ENCODE peak calls at places on chromosome 11, in six cellular contexts. X, P, E, I, V and G are unnamed samples.

GRCh38 chr11:101128571-101129202 is 926 bp downstream of the PGR start:
- DNase-seq in X (peak; percentile 24), I (no peak), E (no peak), V (no peak), P (no peak), G (peak; percentile 8)

GRCh38 chr11:129861702-129862107 is 33.7 kb downstream of the NFRKB start:
- DNase-seq in I (peak; percentile 90), E (no peak), P (peak; percentile 95), X (peak; percentile 27), V (peak; percentile 83), G (no peak)

GRCh38 chr11:36053314-36053713 is 109.5 kb downstream of the LDLRAD3 start:
- DNase-seq in E (no peak), P (no peak), X (no peak), I (no peak), V (no peak), G (no peak)

GRCh38 chr11:78370406-78371172 is 47.0 kb downstream of the GAB2 start:
- DNase-seq in P (peak; percentile 38), X (no peak), E (no peak), V (no peak), I (no peak), G (no peak)

GRCh38 chr11:61052182-61052972 is 49.9 kb upstream of the CD5 start:
- DNase-seq in I (no peak), V (no peak), P (no peak), X (no peak), E (no peak), G (no peak)

GRCh38 chr11:77266766-77267165 is 34.7 kb downstream of the GDPD4 start:
- DNase-seq in I (no peak), X (no peak), E (no peak), V (no peak), P (no peak), G (no peak)

GRCh38 chr11:107683807-107684206 is 28.0 kb downstream of the SLN start:
- DNase-seq in V (no peak), P (no peak), E (no peak), I (no peak), X (no peak), G (no peak)

GRCh38 chr11:15605094-15605493 is 490.4 kb downstream of the INSC start:
- DNase-seq in X (no peak), V (no peak), E (no peak), P (no peak), I (no peak), G (no peak)

GRCh38 chr11:45161252-45162063 is 15.0 kb downstream of the PRDM11 start:
- DNase-seq in I (no peak), P (no peak), X (no peak), E (peak; percentile 83), V (no peak), G (no peak)

GRCh38 chr11:121895919-121896318 is 220.1 kb downstream of the BLID start:
- DNase-seq in X (no peak), P (no peak), E (no peak), V (no peak), I (no peak), G (no peak)

GRCh38 chr11:63933459-63933858 is 5.3 kb upstream of the NAA40 start:
- DNase-seq in E (no peak), V (no peak), X (no peak), I (no peak), P (no peak), G (no peak)

GRCh38 chr11:8030526-8031247 is 43.5 kb downstream of the EIF3F start:
- DNase-seq in P (no peak), V (no peak), E (no peak), X (no peak), I (no peak), G (no peak)

GRCh38 chr11:69657911-69658605 is 17.1 kb downstream of the LTO1 start:
- DNase-seq in X (peak; percentile 62), I (no peak), V (no peak), E (no peak), P (no peak), G (peak; percentile 66)

GRCh38 chr11:91248199-91248807 is 976.3 kb upstream of the FAT3 start:
- DNase-seq in I (peak; percentile 26), X (peak; percentile 46), E (no peak), P (peak; percentile 59), V (peak; percentile 8), G (peak; percentile 43)

GRCh38 chr11:69101100-69101791 is 52.5 kb downstream of the TPCN2 start:
- DNase-seq in E (peak; percentile 71), V (peak; percentile 67), X (peak; percentile 84), I (peak; percentile 33), P (peak; percentile 19), G (peak; percentile 74)

GRCh38 chr11:36360833-36361232 is 64.7 kb downstream of the PRR5L start:
- DNase-seq in V (no peak), E (no peak), X (no peak), P (no peak), I (no peak), G (no peak)

GRCh38 chr11:45252134-45252856 is 33.8 kb downstream of the SYT13 start:
- DNase-seq in V (no peak), P (peak; percentile 38), X (peak; percentile 83), E (no peak), I (no peak), G (peak; percentile 68)

GRCh38 chr11:8011981-8012444 is 24.9 kb downstream of the EIF3F start:
- DNase-seq in I (peak; percentile 67), P (peak; percentile 96), E (no peak), X (no peak), V (no peak), G (no peak)

GRCh38 chr11:10474551-10474950 is 19.5 kb downstream of the AMPD3 start:
- DNase-seq in V (no peak), P (no peak), X (no peak), I (no peak), E (no peak), G (no peak)

GRCh38 chr11:610146-610801 is 5.5 kb downstream of the IRF7 start:
- DNase-seq in X (no peak), P (no peak), I (no peak), V (no peak), E (no peak), G (no peak)

GRCh38 chr11:103736986-103737622 is 299.3 kb upstream of the DDI1 start:
- DNase-seq in E (no peak), V (no peak), P (no peak), I (no peak), X (no peak), G (no peak)

GRCh38 chr11:95231881-95232605 is 1.0 kb upstream of the SESN3 start:
- DNase-seq in I (no peak), X (peak; percentile 71), P (peak; percentile 41), V (no peak), E (peak; percentile 85), G (peak; percentile 61)

GRCh38 chr11:85965202-85965601 is 103.7 kb downstream of the PICALM start:
- DNase-seq in P (no peak), X (no peak), E (no peak), V (no peak), I (no peak), G (no peak)

GRCh38 chr11:123187670-123188507 is 7.2 kb downstream of the CLMP start:
- DNase-seq in E (peak; percentile 18), X (no peak), I (no peak), P (peak; percentile 11), V (no peak), G (no peak)

GRCh38 chr11:42958635-42959034 is 353.2 kb upstream of the API5 start:
- DNase-seq in P (no peak), V (no peak), I (no peak), E (no peak), X (no peak), G (no peak)

GRCh38 chr11:121478226-121478894 is 25.6 kb upstream of the SORL1-AS1 start:
- DNase-seq in V (no peak), I (no peak), X (no peak), E (no peak), P (no peak), G (no peak)

GRCh38 chr11:76240143-76240505 is 33.8 kb upstream of the WNT11 start:
- DNase-seq in X (no peak), E (no peak), I (no peak), P (no peak), V (no peak), G (no peak)

GRCh38 chr11:35163707-35164496 is 24.9 kb downstream of the CD44 start:
- DNase-seq in X (no peak), P (peak; percentile 22), E (no peak), V (no peak), I (no peak), G (no peak)

GRCh38 chr11:57324154-57324885 is 432 bp downstream of the TNKS1BP1 start:
- DNase-seq in V (no peak), I (no peak), P (peak; percentile 34), X (peak; percentile 74), E (no peak), G (peak; percentile 74)

GRCh38 chr11:122097419-122098001 is 18.5 kb downstream of the BLID start:
- DNase-seq in I (no peak), E (no peak), V (no peak), P (no peak), X (no peak), G (no peak)

GRCh38 chr11:83272627-83273026 is 13.5 kb downstream of the CCDC90B start:
- DNase-seq in X (no peak), I (peak; percentile 57), P (peak; percentile 67), E (no peak), V (no peak), G (no peak)

GRCh38 chr11:61880454-61880853 is 10.9 kb downstream of the FADS3 start:
- DNase-seq in V (no peak), E (no peak), X (no peak), P (no peak), I (no peak), G (no peak)

GRCh38 chr11:64947202-64947814 is 11.6 kb upstream of the GPHA2 start:
- DNase-seq in I (no peak), E (no peak), V (no peak), P (no peak), X (no peak), G (no peak)
- TF ChIP-seq CTCF in I (no peak), E (no peak), V (no peak), P (peak; percentile 28), X (no peak), G (no peak)

GRCh38 chr11:110529043-110529442 is 99.3 kb downstream of the FDX1 start:
- DNase-seq in I (no peak), P (peak; percentile 23), X (no peak), E (no peak), V (no peak), G (no peak)
- TF ChIP-seq CTCF in I (peak; percentile 9), P (peak; percentile 65), X (no peak), E (no peak), V (peak; percentile 57), G (peak; percentile 37)

DNA sequence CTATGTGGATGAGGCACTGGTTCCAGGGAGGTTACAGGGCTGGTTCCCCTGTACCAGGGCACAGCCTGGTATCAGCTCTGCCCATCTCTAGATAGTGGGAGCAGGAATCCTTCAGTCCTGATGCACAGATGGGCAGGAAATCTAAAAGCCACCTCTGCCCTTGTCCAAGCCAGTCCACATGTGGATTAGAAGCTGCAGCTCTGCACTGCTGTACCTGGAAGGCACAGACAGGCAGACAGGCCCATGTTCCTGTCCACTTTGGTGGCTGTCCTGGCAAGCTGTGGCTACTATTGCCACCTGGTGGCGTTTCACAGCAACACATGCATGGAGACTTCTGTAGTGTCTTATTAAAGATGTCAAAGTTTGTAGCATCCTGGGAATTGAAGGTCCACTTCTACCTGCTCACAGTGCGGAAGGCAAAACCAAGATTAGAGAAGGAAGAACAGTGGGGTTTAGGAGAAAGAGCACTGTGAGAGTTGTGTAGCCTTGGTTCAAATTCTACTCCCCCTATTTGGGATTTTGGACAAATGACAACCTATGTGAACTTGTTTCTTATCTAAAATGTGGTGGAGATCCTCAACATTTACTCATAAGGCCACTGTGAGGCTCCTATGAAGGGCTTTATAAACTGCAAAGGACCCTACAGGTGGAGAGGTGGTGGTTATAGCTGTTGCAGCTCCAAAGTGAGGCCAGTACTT is 30.1 kb downstream of the NAV2 start:
- DNase-seq in E (peak; percentile 86), I (peak; percentile 65), V (peak; percentile 46), P (peak; percentile 79), X (peak; percentile 81), G (peak; percentile 76)
- TF ChIP-seq CTCF in E (peak; percentile 93), I (peak; percentile 80), V (peak; percentile 86), P (peak; percentile 89), X (peak; percentile 89), G (peak; percentile 93)

GRCh38 chr11:124891390-124891861 is 6.2 kb downstream of the ROBO4 start:
- DNase-seq in P (no peak), V (no peak), X (peak; percentile 70), I (no peak), E (no peak), G (no peak)
- TF ChIP-seq CTCF in P (peak; percentile 36), V (no peak), X (no peak), I (no peak), E (no peak), G (no peak)